ENCODE peak calls at places on chromosome 21, in six cellular contexts. One of them, this sample, is unnamed.

GRCh38 chr21:45695086-45695485 is 51.6 kb downstream of the PCBP3 start:
- DNase-seq in breast epithelium: no peak
- DNase-seq in ovary: no peak
- DNase-seq in heart left ventricle: no peak
- DNase-seq in esophagus muscularis mucosa: no peak
- DNase-seq in uterus: no peak
- DNase-seq in this sample: no peak

GRCh38 chr21:46304955-46305354 is 18.7 kb downstream of the C21orf58 start:
- DNase-seq in uterus: no peak
- DNase-seq in breast epithelium: no peak
- DNase-seq in heart left ventricle: no peak
- DNase-seq in ovary: no peak
- DNase-seq in esophagus muscularis mucosa: no peak
- DNase-seq in this sample: no peak

GRCh38 chr21:39593522-39593921 is 19.2 kb upstream of the B3GALT5 start:
- DNase-seq in breast epithelium: no peak
- DNase-seq in ovary: no peak
- DNase-seq in esophagus muscularis mucosa: no peak
- DNase-seq in uterus: no peak
- DNase-seq in heart left ventricle: no peak
- DNase-seq in this sample: no peak

GRCh38 chr21:28627261-28627660 is 365.4 kb downstream of the LTN1 start:
- DNase-seq in breast epithelium: no peak
- DNase-seq in heart left ventricle: no peak
- DNase-seq in ovary: no peak
- DNase-seq in esophagus muscularis mucosa: no peak
- DNase-seq in uterus: no peak
- DNase-seq in this sample: no peak

GRCh38 chr21:27346041-27346448 is 379.2 kb upstream of the ADAMTS5 start:
- DNase-seq in esophagus muscularis mucosa: no peak
- DNase-seq in heart left ventricle: no peak
- DNase-seq in breast epithelium: no peak
- DNase-seq in ovary: no peak
- DNase-seq in uterus: no peak
- DNase-seq in this sample: no peak

GRCh38 chr21:15638856-15639549 is 90.8 kb upstream of the USP25 start:
- DNase-seq in esophagus muscularis mucosa: no peak
- DNase-seq in ovary: no peak
- DNase-seq in uterus: peak; percentile 40
- DNase-seq in breast epithelium: peak; percentile 63
- DNase-seq in heart left ventricle: no peak
- DNase-seq in this sample: no peak

GRCh38 chr21:26489781-26490180 is 83.3 kb downstream of the CYYR1 start:
- DNase-seq in ovary: no peak
- DNase-seq in breast epithelium: no peak
- DNase-seq in uterus: no peak
- DNase-seq in heart left ventricle: no peak
- DNase-seq in esophagus muscularis mucosa: no peak
- DNase-seq in this sample: no peak

GRCh38 chr21:27505516-27505915 is 538.6 kb upstream of the ADAMTS5 start:
- DNase-seq in heart left ventricle: no peak
- DNase-seq in ovary: no peak
- DNase-seq in esophagus muscularis mucosa: no peak
- DNase-seq in breast epithelium: no peak
- DNase-seq in uterus: no peak
- DNase-seq in this sample: no peak

GRCh38 chr21:34806423-34806822 is 137.6 kb downstream of the CLIC6 start:
- DNase-seq in ovary: no peak
- DNase-seq in breast epithelium: no peak
- DNase-seq in heart left ventricle: no peak
- DNase-seq in esophagus muscularis mucosa: no peak
- DNase-seq in uterus: no peak
- DNase-seq in this sample: no peak

GRCh38 chr21:34808569-34809204 is 139.9 kb downstream of the CLIC6 start:
- DNase-seq in uterus: no peak
- DNase-seq in ovary: no peak
- DNase-seq in breast epithelium: no peak
- DNase-seq in heart left ventricle: no peak
- DNase-seq in esophagus muscularis mucosa: no peak
- DNase-seq in this sample: no peak

GRCh38 chr21:34805157-34805556 is 136.4 kb downstream of the CLIC6 start:
- DNase-seq in uterus: no peak
- DNase-seq in ovary: no peak
- DNase-seq in esophagus muscularis mucosa: no peak
- DNase-seq in breast epithelium: no peak
- DNase-seq in heart left ventricle: no peak
- DNase-seq in this sample: no peak

GRCh38 chr21:34807881-34808568 is 139.2 kb downstream of the CLIC6 start:
- DNase-seq in uterus: peak; percentile 37
- DNase-seq in breast epithelium: no peak
- DNase-seq in heart left ventricle: no peak
- DNase-seq in esophagus muscularis mucosa: no peak
- DNase-seq in ovary: peak; percentile 39
- DNase-seq in this sample: no peak

DNA sequence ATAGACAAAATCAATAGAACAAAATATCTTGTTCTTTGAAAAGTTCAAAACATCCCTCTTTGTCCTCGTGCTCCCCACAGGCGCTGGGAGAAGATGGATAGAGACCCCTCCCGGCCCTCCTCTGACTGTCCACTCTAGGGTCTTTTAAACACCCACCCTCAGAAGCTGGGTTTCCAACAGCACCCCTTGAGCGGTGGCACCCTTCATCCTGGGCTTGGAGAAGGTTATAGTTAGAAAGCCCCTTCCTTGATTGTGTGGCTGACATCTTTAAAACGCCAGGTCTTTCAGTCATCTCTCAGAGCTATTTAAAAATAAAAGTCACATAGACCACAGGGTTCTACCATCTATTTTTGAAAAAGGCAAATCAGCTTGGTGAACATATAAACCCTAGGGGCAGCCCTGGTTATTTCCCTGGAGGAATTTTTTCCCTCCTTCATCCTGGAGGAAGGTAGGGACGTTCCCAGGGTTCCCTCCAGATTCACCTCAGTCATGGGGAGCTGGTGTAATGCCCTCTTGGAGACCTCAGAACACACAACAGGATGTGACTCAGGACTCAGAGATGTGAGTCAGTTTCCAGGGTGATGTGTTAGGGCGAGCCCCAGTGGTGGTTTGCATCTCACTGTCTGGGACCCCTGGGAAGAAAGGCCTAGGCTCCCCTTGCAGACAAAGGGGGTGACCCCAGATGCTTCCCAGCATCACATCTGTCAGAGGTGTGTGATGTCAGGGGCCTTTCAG is 138.5 kb downstream of the CLIC6 start:
- DNase-seq in esophagus muscularis mucosa: no peak
- DNase-seq in breast epithelium: no peak
- DNase-seq in uterus: no peak
- DNase-seq in ovary: no peak
- DNase-seq in heart left ventricle: no peak
- DNase-seq in this sample: no peak
- H3K4me1 ChIP-seq in esophagus muscularis mucosa: no peaks in the 10 kb centered on the region
- H3K4me1 ChIP-seq in breast epithelium: peaks cover 3% of the 10 kb centered on the region
- H3K4me1 ChIP-seq in uterus: peaks cover 3% of the 10 kb centered on the region
- H3K4me1 ChIP-seq in ovary: peaks cover 8% of the 10 kb centered on the region
- H3K4me1 ChIP-seq in heart left ventricle: no peaks in the 10 kb centered on the region
- H3K4me1 ChIP-seq in this sample: peaks cover 15% of the 10 kb centered on the region

GRCh38 chr21:36257657-36258056 is 62.3 kb upstream of the MORC3 start:
- DNase-seq in heart left ventricle: no peak
- DNase-seq in ovary: no peak
- DNase-seq in uterus: no peak
- DNase-seq in breast epithelium: no peak
- DNase-seq in esophagus muscularis mucosa: no peak
- DNase-seq in this sample: no peak
- TF ChIP-seq POLR2A in heart left ventricle: no peak
- TF ChIP-seq POLR2A in ovary: no peak
- TF ChIP-seq POLR2A in uterus: no peak
- TF ChIP-seq POLR2A in breast epithelium: no peak
- TF ChIP-seq POLR2A in esophagus muscularis mucosa: no peak
- TF ChIP-seq POLR2A in this sample: no peak

GRCh38 chr21:42781150-42781980 is 98.0 kb downstream of the WDR4 start:
- DNase-seq in esophagus muscularis mucosa: no peak
- DNase-seq in ovary: peak; percentile 56
- DNase-seq in uterus: peak; percentile 29
- DNase-seq in heart left ventricle: no peak
- DNase-seq in breast epithelium: no peak
- DNase-seq in this sample: peak; percentile 53
- H3K4me3 ChIP-seq in esophagus muscularis mucosa: peak overlapping the region; percentile 49
- H3K4me3 ChIP-seq in ovary: peak overlapping the region; percentile 8
- H3K4me3 ChIP-seq in uterus: no peak overlapping the region
- H3K4me3 ChIP-seq in heart left ventricle: peak overlapping the region; percentile 35
- H3K4me3 ChIP-seq in breast epithelium: peak overlapping the region; percentile 13
- H3K4me3 ChIP-seq in this sample: no peak overlapping the region

DNA sequence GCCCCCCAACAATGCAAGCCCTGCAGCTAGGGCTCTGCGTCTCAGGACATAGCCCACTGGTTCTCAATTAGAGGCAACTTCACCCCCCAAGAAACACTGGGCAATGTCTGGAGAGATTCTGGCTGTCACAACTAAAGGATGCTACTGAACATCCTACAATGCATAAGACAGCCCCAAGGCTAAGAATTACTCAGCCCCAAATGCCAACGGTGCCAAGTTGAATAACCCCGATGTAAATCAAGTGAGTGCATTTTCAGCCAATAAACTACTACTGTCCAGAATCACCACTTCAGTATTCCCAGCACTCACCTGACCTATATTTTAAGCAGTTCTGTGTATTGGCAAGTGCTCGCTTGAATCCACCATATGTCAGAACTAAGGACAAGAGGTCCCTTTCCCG is 6.9 kb downstream of the RIPK4 start:
- DNase-seq in heart left ventricle: no peak
- DNase-seq in uterus: no peak
- DNase-seq in breast epithelium: no peak
- DNase-seq in esophagus muscularis mucosa: no peak
- DNase-seq in ovary: no peak
- DNase-seq in this sample: no peak
- H3K4me1 ChIP-seq in heart left ventricle: peaks cover 13% of the 10 kb centered on the region
- H3K4me1 ChIP-seq in uterus: no peaks in the 10 kb centered on the region
- H3K4me1 ChIP-seq in breast epithelium: peaks cover 25% of the 10 kb centered on the region
- H3K4me1 ChIP-seq in esophagus muscularis mucosa: peaks cover 9% of the 10 kb centered on the region
- H3K4me1 ChIP-seq in ovary: no peaks in the 10 kb centered on the region
- H3K4me1 ChIP-seq in this sample: no peaks in the 10 kb centered on the region

DNA sequence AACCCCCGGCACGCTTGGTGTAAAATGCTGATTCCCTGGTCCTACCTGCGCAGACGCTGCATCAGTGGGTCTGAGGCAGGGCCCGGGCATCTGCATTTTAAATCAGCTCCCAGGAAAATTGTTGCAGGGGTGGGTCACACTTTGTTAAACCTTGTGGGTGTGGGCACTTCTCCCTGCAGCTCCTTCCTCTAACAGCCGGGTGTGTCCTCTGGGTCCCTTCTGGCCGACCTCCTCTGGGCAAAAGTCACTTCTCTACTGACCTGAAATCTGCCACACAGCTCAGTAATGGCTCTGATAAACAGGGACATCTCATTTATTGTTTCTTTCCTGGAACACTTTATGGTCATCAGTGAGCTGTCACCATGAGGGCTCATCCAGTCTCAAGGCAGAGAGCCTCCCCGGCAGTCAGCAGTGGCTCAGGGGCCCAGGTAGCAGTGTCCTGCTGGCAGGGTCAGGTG is 52.8 kb upstream of the TMPRSS2 start:
- DNase-seq in ovary: no peak
- DNase-seq in esophagus muscularis mucosa: no peak
- DNase-seq in heart left ventricle: no peak
- DNase-seq in breast epithelium: no peak
- DNase-seq in uterus: no peak
- DNase-seq in this sample: no peak
- TF ChIP-seq POLR2A in ovary: no peak
- TF ChIP-seq POLR2A in esophagus muscularis mucosa: no peak
- TF ChIP-seq POLR2A in heart left ventricle: no peak
- TF ChIP-seq POLR2A in breast epithelium: no peak
- TF ChIP-seq POLR2A in uterus: no peak
- TF ChIP-seq POLR2A in this sample: no peak

GRCh38 chr21:41166947-41167346 is 1.0 kb upstream of the BACE2 start:
- DNase-seq in uterus: peak; percentile 51
- DNase-seq in esophagus muscularis mucosa: no peak
- DNase-seq in breast epithelium: no peak
- DNase-seq in heart left ventricle: peak; percentile 53
- DNase-seq in ovary: peak; percentile 47
- DNase-seq in this sample: peak; percentile 54
- H3K4me3 ChIP-seq in uterus: peak overlapping the region; percentile 70
- H3K4me3 ChIP-seq in esophagus muscularis mucosa: peak overlapping the region; percentile 90
- H3K4me3 ChIP-seq in breast epithelium: peak overlapping the region; percentile 75
- H3K4me3 ChIP-seq in heart left ventricle: peak overlapping the region; percentile 98
- H3K4me3 ChIP-seq in ovary: peak overlapping the region; percentile 70
- H3K4me3 ChIP-seq in this sample: peak overlapping the region; percentile 76

GRCh38 chr21:42526379-42526727 is 12.7 kb downstream of the SLC37A1 start:
- DNase-seq in esophagus muscularis mucosa: no peak
- DNase-seq in ovary: peak; percentile 33
- DNase-seq in breast epithelium: no peak
- DNase-seq in uterus: no peak
- DNase-seq in heart left ventricle: peak; percentile 66
- DNase-seq in this sample: no peak

GRCh38 chr21:42524341-42525227 is 10.9 kb downstream of the SLC37A1 start:
- DNase-seq in ovary: peak; percentile 85
- DNase-seq in heart left ventricle: peak; percentile 87
- DNase-seq in uterus: peak; percentile 71
- DNase-seq in breast epithelium: peak; percentile 74
- DNase-seq in esophagus muscularis mucosa: no peak
- DNase-seq in this sample: peak; percentile 67

GRCh38 chr21:42523941-42524340 is 10.3 kb downstream of the SLC37A1 start:
- DNase-seq in uterus: no peak
- DNase-seq in heart left ventricle: no peak
- DNase-seq in esophagus muscularis mucosa: no peak
- DNase-seq in breast epithelium: no peak
- DNase-seq in ovary: no peak
- DNase-seq in this sample: no peak

GRCh38 chr21:42525676-42526378 is 12.2 kb downstream of the SLC37A1 start:
- DNase-seq in uterus: no peak
- DNase-seq in breast epithelium: no peak
- DNase-seq in heart left ventricle: no peak
- DNase-seq in ovary: no peak
- DNase-seq in esophagus muscularis mucosa: no peak
- DNase-seq in this sample: no peak

GRCh38 chr21:42525228-42525604 is 11.6 kb downstream of the SLC37A1 start:
- DNase-seq in ovary: peak; percentile 57
- DNase-seq in heart left ventricle: no peak
- DNase-seq in uterus: peak; percentile 46
- DNase-seq in esophagus muscularis mucosa: no peak
- DNase-seq in breast epithelium: no peak
- DNase-seq in this sample: no peak
- H3K4me1 ChIP-seq in ovary: peaks cover 13% of the 10 kb centered on the region
- H3K4me1 ChIP-seq in heart left ventricle: peaks cover 49% of the 10 kb centered on the region
- H3K4me1 ChIP-seq in uterus: peaks cover 6% of the 10 kb centered on the region
- H3K4me1 ChIP-seq in esophagus muscularis mucosa: peaks cover 39% of the 10 kb centered on the region
- H3K4me1 ChIP-seq in breast epithelium: peaks cover 4% of the 10 kb centered on the region
- H3K4me1 ChIP-seq in this sample: peaks cover 13% of the 10 kb centered on the region

GRCh38 chr21:33069645-33069993 is 322 bp upstream of the OLIG1 start:
- DNase-seq in ovary: no peak
- DNase-seq in esophagus muscularis mucosa: no peak
- DNase-seq in heart left ventricle: no peak
- DNase-seq in uterus: no peak
- DNase-seq in breast epithelium: no peak
- DNase-seq in this sample: no peak
- TF ChIP-seq POLR2A in ovary: no peak
- TF ChIP-seq POLR2A in esophagus muscularis mucosa: no peak
- TF ChIP-seq POLR2A in heart left ventricle: no peak
- TF ChIP-seq POLR2A in uterus: no peak
- TF ChIP-seq POLR2A in breast epithelium: no peak
- TF ChIP-seq POLR2A in this sample: no peak

DNA sequence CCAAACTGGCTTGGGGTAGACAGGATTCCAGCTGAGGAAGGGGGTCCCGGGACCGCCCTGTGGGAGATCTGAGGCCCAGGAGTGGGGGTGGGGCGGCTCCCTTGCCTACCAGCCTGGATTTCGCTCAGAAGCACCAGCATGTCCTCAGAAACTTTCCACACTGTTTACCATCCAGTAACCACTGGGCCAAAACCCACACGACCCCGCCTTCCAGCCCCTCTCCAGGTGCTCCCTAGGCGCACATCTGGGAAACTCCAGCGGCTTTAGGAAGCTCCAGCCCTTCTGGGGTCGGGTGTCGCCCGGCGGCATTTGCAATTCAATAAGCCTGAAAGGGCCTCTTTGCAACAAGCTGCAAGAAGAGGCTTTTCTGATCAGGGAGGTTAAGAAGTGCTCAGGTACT is 4.6 kb downstream of the RIPK4 start:
- DNase-seq in esophagus muscularis mucosa: no peak
- DNase-seq in heart left ventricle: no peak
- DNase-seq in breast epithelium: no peak
- DNase-seq in ovary: no peak
- DNase-seq in uterus: no peak
- DNase-seq in this sample: no peak
- H3K4me3 ChIP-seq in esophagus muscularis mucosa: peak overlapping the region; percentile 31
- H3K4me3 ChIP-seq in heart left ventricle: no peak overlapping the region
- H3K4me3 ChIP-seq in breast epithelium: no peak overlapping the region
- H3K4me3 ChIP-seq in ovary: no peak overlapping the region
- H3K4me3 ChIP-seq in uterus: no peak overlapping the region
- H3K4me3 ChIP-seq in this sample: no peak overlapping the region